ENCODE peak calls at places on chromosomes 13 and 19, in four cellular contexts. J, Z, P and I are unnamed samples.

GRCh38 chr13:36872621-36873020 is 47.4 kb downstream of the SMAD9 start:
- DNase-seq in P (no peak), J (no peak), Z (no peak), I (no peak)

GRCh38 chr13:102569488-102569887 is 27.3 kb upstream of the TPP2 start:
- DNase-seq in P (no peak), Z (no peak), J (no peak), I (no peak)

GRCh38 chr19:41588497-41589209 is 12.7 kb downstream of the CEACAM21 start:
- DNase-seq in Z (peak; percentile 15), J (no peak), P (no peak), I (no peak)

GRCh38 chr13:99356216-99357089 is 49.3 kb upstream of the GPR183 start:
- DNase-seq in Z (no peak), J (peak; percentile 92), P (no peak), I (no peak)

GRCh38 chr19:35206379-35206778 is 22.2 kb downstream of the FAM187B start:
- DNase-seq in P (no peak), Z (no peak), J (peak; percentile 52), I (no peak)

GRCh38 chr13:75050419-75051066 is 431.4 kb downstream of the TBC1D4 start:
- DNase-seq in J (no peak), Z (no peak), P (no peak), I (no peak)

GRCh38 chr19:426725-427445 is 17.9 kb upstream of the C2CD4C start:
- DNase-seq in J (no peak), Z (no peak), P (no peak), I (no peak)

GRCh38 chr13:110538632-110539031 is 22.9 kb downstream of the RAB20 start:
- DNase-seq in J (no peak), Z (no peak), P (no peak), I (no peak)

GRCh38 chr19:4730740-4731171 is 7.1 kb upstream of the DPP9 start:
- DNase-seq in J (no peak), Z (no peak), P (no peak), I (no peak)

GRCh38 chr19:10105241-10106099 is 692 bp upstream of the PPAN start:
- DNase-seq in J (peak; percentile 82), P (no peak), Z (no peak), I (no peak)

GRCh38 chr13:100512422-100512821 is 76.2 kb downstream of the GGACT start:
- DNase-seq in J (no peak), P (no peak), Z (no peak), I (no peak)

GRCh38 chr19:15114153-15114540 is 6.9 kb downstream of the SYDE1 start:
- DNase-seq in J (no peak), P (no peak), Z (no peak), I (no peak)

GRCh38 chr19:33194884-33195710 is 967 bp downstream of the LRP3 start:
- DNase-seq in P (no peak), J (no peak), Z (peak; percentile 67), I (no peak)

GRCh38 chr13:104854698-104855097 is 1680.8 kb downstream of the EFNB2 start:
- DNase-seq in J (no peak), P (no peak), Z (no peak), I (no peak)

GRCh38 chr13:33207616-33207964 is 78.0 kb downstream of the STARD13 start:
- DNase-seq in J (no peak), Z (peak; percentile 74), P (no peak), I (no peak)

GRCh38 chr19:47564081-47564480 is 8.9 kb downstream of the ZNF541 start:
- DNase-seq in Z (peak; percentile 29), J (no peak), P (no peak), I (no peak)

GRCh38 chr19:55027472-55028337 is 10.4 kb downstream of the GP6 start:
- DNase-seq in P (no peak), J (no peak), Z (peak; percentile 21), I (no peak)

GRCh38 chr13:24693862-24694471 is 13.8 kb downstream of the ATP12A start:
- DNase-seq in P (no peak), Z (peak; percentile 60), J (no peak), I (no peak)

GRCh38 chr19:49474545-49474930 is 523 bp downstream of the FLT3LG start:
- DNase-seq in J (no peak), Z (no peak), P (no peak), I (no peak)

GRCh38 chr19:32421589-32422361 is 16.2 kb downstream of the DPY19L3 start:
- DNase-seq in J (no peak), Z (no peak), P (no peak), I (no peak)

GRCh38 chr13:57716295-57716694 is 84.8 kb downstream of the PCDH17 start:
- DNase-seq in J (no peak), Z (peak; percentile 2), P (no peak), I (peak; percentile 16)

GRCh38 chr19:6723108-6723618 is 2.7 kb upstream of the C3 start:
- DNase-seq in J (no peak), P (no peak), Z (peak; percentile 93), I (no peak)

GRCh38 chr19:33374406-33374703 is 846 bp downstream of the CEBPG start:
- DNase-seq in P (no peak), J (no peak), Z (no peak), I (no peak)

GRCh38 chr19:47228168-47228936 is 2.6 kb downstream of the BBC3 start:
- DNase-seq in J (no peak), P (no peak), Z (peak; percentile 69), I (no peak)

GRCh38 chr13:21149568-21149967 is 26.8 kb downstream of the SKA3 start:
- DNase-seq in P (no peak), J (no peak), Z (no peak), I (no peak)

GRCh38 chr13:35781044-35781443 is 304.6 kb upstream of the MAB21L1 start:
- DNase-seq in J (no peak), P (no peak), Z (no peak), I (no peak)

GRCh38 chr19:38564981-38565685 is 52.6 kb downstream of the MAP4K1 start:
- DNase-seq in Z (no peak), P (no peak), J (no peak), I (no peak)
- TF ChIP-seq YY1 in Z (no peak), P (no peak), J (no peak), I (no peak)

GRCh38 chr13:73983109-73983508 is 151.1 kb downstream of the KLF12 start:
- DNase-seq in J (no peak), P (no peak), Z (no peak), I (no peak)

GRCh38 chr13:73987618-73988017 is 146.6 kb downstream of the KLF12 start:
- DNase-seq in P (no peak), J (no peak), Z (no peak), I (no peak)

GRCh38 chr13:73984201-73984600 is 150.0 kb downstream of the KLF12 start:
- DNase-seq in Z (no peak), P (no peak), J (no peak), I (no peak)

GRCh38 chr13:73985789-73986188 is 148.4 kb downstream of the KLF12 start:
- DNase-seq in J (no peak), Z (no peak), P (no peak), I (no peak)

DNA sequence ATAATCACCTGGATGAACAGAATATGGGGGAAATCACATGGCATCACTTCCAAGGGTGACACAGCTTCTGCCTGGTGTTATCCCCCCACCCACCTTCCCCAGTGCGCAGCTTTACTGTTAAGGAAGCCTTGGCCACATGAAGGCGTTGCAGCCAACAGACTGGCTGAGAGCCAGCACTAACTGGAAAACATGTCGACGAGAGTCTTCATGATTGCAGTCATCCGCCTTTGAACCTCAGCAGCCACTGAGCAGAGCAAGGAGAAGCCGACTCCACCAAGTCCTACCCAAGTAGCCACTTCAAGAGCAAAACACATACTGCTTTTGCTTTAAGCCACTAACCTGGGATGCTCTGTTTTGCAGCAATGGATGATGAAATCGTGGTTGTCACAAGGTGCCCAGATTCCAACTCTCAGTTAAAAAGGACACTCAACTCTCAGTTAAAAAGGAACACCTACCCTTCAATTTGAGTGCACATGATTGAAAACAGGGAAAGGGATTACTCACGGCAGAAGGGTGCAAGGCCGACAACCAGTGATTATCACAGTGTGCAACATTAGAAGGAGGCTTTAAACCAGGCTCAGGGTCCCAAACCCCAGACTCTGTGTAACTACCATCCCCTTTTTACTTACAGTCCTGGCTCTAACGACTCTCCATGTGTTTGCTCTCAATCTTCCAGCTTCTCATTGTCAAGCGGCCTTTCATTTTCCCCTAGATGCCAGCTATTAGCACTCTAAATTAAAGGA is 149.1 kb downstream of the KLF12 start:
- DNase-seq in J (no peak), P (no peak), Z (no peak), I (no peak)
- TF ChIP-seq SUZ12 in J (no peak), P (no peak), Z (no peak), I (no peak)

GRCh38 chr19:44051654-44052402 is at the start of gene ZNF223:
- DNase-seq in J (peak; percentile 69), P (peak; percentile 77), Z (peak; percentile 94), I (peak; percentile 80)
- H3K9ac ChIP-seq in J (peak within 1 kb of the TSS; percentile 58), P (peak within 1 kb of the TSS; percentile 63), Z (peak within 1 kb of the TSS; percentile 82), I (peak within 1 kb of the TSS; percentile 93)

GRCh38 chr13:73090116-73090811 is 31.5 kb downstream of the KLF5 start:
- DNase-seq in J (no peak), P (peak; percentile 60), Z (peak; percentile 95), I (peak; percentile 59)
- TF ChIP-seq YY1 in J (no peak), P (no peak), Z (no peak), I (no peak)

GRCh38 chr13:40692946-40693345 is 26.5 kb upstream of the FOXO1 start:
- DNase-seq in Z (no peak), J (peak; percentile 56), P (no peak), I (no peak)
- TF ChIP-seq SUZ12 in Z (no peak), J (no peak), P (no peak), I (no peak)

GRCh38 chr13:107867701-107868661 is 347.4 kb downstream of the LIG4 start:
- DNase-seq in P (no peak), J (no peak), Z (no peak), I (no peak)

GRCh38 chr13:107865643-107866006 is 349.7 kb downstream of the LIG4 start:
- DNase-seq in P (no peak), J (no peak), Z (no peak), I (no peak)

GRCh38 chr13:107864543-107865460 is 350.5 kb downstream of the LIG4 start:
- DNase-seq in Z (peak; percentile 18), J (no peak), P (no peak), I (peak; percentile 65)

GRCh38 chr13:107866666-107867623 is 348.4 kb downstream of the LIG4 start:
- DNase-seq in Z (no peak), J (no peak), P (no peak), I (no peak)

DNA sequence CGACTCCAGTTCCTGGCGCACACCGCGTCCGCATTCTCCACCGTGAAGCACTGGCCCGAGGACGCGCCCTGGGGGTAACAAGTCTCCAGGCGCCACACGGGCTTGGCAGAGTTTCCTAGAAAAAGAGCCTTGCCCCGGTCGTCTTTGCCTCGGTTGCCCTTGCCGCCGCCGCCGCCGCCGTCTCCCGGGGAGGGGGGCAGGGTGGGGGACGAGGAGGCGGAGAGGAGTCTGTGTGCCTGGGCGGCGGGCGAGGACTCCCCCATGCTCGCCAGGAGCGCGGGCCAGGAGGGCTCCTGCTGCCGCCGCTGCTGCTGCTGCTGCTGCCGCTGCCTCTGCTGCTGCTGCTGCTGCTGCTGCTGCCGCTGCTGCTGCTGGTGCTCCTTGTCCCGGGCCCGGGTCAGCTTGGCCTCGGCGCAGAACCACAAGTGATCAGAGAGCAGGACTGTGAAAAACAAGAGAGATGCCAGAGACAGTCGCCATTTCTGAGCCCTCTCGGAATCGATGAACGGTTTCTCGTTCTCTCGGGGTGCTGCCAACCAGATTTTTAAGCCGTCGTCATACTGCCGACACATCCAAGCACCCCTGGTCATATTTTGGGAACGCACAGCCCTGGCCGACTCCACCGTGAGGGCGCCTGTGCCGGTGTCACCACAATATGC is 349.2 kb downstream of the LIG4 start:
- DNase-seq in P (no peak), Z (no peak), J (no peak), I (no peak)
- H3K9ac ChIP-seq in P (no peak overlapping the region), Z (no peak overlapping the region), J (no peak overlapping the region), I (peak overlapping the region; percentile 42)